ENCODE peak calls at places on chromosomes 12 and 14, in ten cellular contexts. G is heart left ventricle, Y is pancreas, S is IMR-90, X is heart right ventricle, L is tibial artery, K is cardiac muscle cell, F is GM23338, U is left ventricle myocardium inferior, Q is tibial nerve. W is an unnamed sample.
A peak's percentile ranks its signal among the peaks of the same experiment; 100 is the strongest.

GRCh38 chr14:80388980-80389711 is 177.8 kb upstream of the DIO2 start:
- DNase-seq in Q (no peak), S (peak; percentile 92), L (no peak), X (no peak), U (no peak), G (no peak), Y (no peak), K (peak; percentile 89), F (no peak), W (no peak)

GRCh38 chr14:102819176-102819628 is 42.0 kb downstream of the TRAF3 start:
- DNase-seq in K (no peak), U (no peak), G (no peak), Q (no peak), S (no peak), F (no peak), Y (no peak), X (no peak), L (no peak), W (no peak)

GRCh38 chr14:64501326-64502171 is 2.1 kb downstream of the ZBTB25 start:
- DNase-seq in Q (peak; percentile 24), F (no peak), G (peak; percentile 47), K (peak; percentile 88), S (peak; percentile 38), L (peak; percentile 89), X (peak; percentile 38), U (peak; percentile 66), Y (peak; percentile 25), W (peak; percentile 53)

GRCh38 chr12:53451661-53452158 is at the start of gene PCBP2:
- DNase-seq in U (peak; percentile 98), X (peak; percentile 97), Y (peak; percentile 99), K (peak; percentile 100), S (peak; percentile 100), G (peak; percentile 99), L (peak; percentile 99), Q (peak; percentile 94), F (peak; percentile 99), W (peak; percentile 98)

GRCh38 chr14:74979029-74979428 is 23.6 kb upstream of the PGF start:
- DNase-seq in U (no peak), X (no peak), G (no peak), Y (no peak), L (no peak), Q (no peak), F (no peak), K (no peak), S (no peak), W (no peak)

GRCh38 chr14:101402936-101403660 is 158.2 kb upstream of the DIO3 start:
- DNase-seq in U (no peak), L (no peak), F (no peak), G (no peak), Y (no peak), X (no peak), K (peak; percentile 73), S (no peak), Q (no peak), W (no peak)

GRCh38 chr14:77124345-77125274 is 17.0 kb downstream of the ZDHHC22 start:
- DNase-seq in K (peak; percentile 49), X (peak; percentile 63), F (peak; percentile 62), G (peak; percentile 36), S (peak; percentile 16), L (no peak), Q (peak; percentile 38), Y (peak; percentile 36), U (peak; percentile 46), W (peak; percentile 68)

GRCh38 chr14:58808828-58809227 is 171.1 kb downstream of the DACT1 start:
- DNase-seq in K (peak; percentile 47), Q (no peak), L (no peak), U (no peak), S (peak; percentile 43), Y (no peak), G (no peak), X (no peak), F (no peak), W (no peak)

GRCh38 chr12:91057771-91058170 is at the start of gene KERA:
- DNase-seq in K (no peak), F (no peak), G (no peak), X (no peak), Q (no peak), S (no peak), U (no peak), L (no peak), Y (no peak), W (no peak)

GRCh38 chr12:91055976-91056375 is 1.8 kb downstream of the KERA start:
- DNase-seq in Y (no peak), U (no peak), Q (no peak), L (no peak), G (no peak), K (no peak), X (no peak), S (no peak), F (no peak), W (no peak)

GRCh38 chr12:91057349-91057748 is 475 bp downstream of the KERA start:
- DNase-seq in K (peak; percentile 5), F (no peak), S (no peak), L (no peak), Q (no peak), U (no peak), Y (no peak), X (no peak), G (no peak), W (no peak)

GRCh38 chr12:91053951-91054715 is 3.7 kb downstream of the KERA start:
- DNase-seq in Y (no peak), Q (no peak), L (no peak), X (no peak), S (peak; percentile 72), K (peak; percentile 96), F (no peak), U (no peak), G (peak; percentile 24), W (no peak)

GRCh38 chr12:91052021-91052420 is 5.8 kb downstream of the KERA start:
- DNase-seq in L (no peak), Y (no peak), G (no peak), X (no peak), Q (no peak), S (no peak), F (no peak), K (no peak), U (no peak), W (no peak)
- H3K27me3 ChIP-seq in L (no peaks in the 10 kb centered on the region), Y (no peaks in the 10 kb centered on the region), G (no peaks in the 10 kb centered on the region), X (no peaks in the 10 kb centered on the region), Q (no peaks in the 10 kb centered on the region), S (no peaks in the 10 kb centered on the region), F (no peaks in the 10 kb centered on the region), K (no peaks in the 10 kb centered on the region), U (no peaks in the 10 kb centered on the region), W (no peaks in the 10 kb centered on the region)

GRCh38 chr14:37198273-37198598 is 499 bp downstream of the MIPOL1 start:
- DNase-seq in X (no peak), G (no peak), Q (no peak), U (no peak), K (no peak), L (no peak), Y (no peak), S (no peak), F (no peak), W (no peak)

GRCh38 chr14:37201724-37202123 is 4.0 kb downstream of the MIPOL1 start:
- DNase-seq in F (no peak), S (no peak), L (no peak), K (no peak), Y (no peak), X (no peak), U (no peak), Q (no peak), G (no peak), W (no peak)

GRCh38 chr14:37197421-37198272 is at the start of gene MIPOL1:
- DNase-seq in Q (peak; percentile 61), L (peak; percentile 92), F (peak; percentile 78), G (peak; percentile 83), S (peak; percentile 90), U (peak; percentile 86), X (peak; percentile 88), Y (peak; percentile 86), K (peak; percentile 95), W (peak; percentile 88)

GRCh38 chr14:37196604-37197420 is 925 bp upstream of the MIPOL1 start:
- DNase-seq in G (no peak), Y (no peak), L (no peak), Q (no peak), X (no peak), U (no peak), K (no peak), F (no peak), S (no peak), W (no peak)

GRCh38 chr14:37198907-37199306 is 1.2 kb downstream of the MIPOL1 start:
- DNase-seq in L (no peak), G (no peak), K (no peak), S (no peak), X (no peak), U (no peak), F (no peak), Y (no peak), Q (no peak), W (no peak)
- H3K4me3 ChIP-seq in L (no peak overlapping the region), G (no peak overlapping the region), K (peak overlapping the region; percentile 43), S (no peak overlapping the region), X (no peak overlapping the region), U (peak overlapping the region; percentile 68), F (peak overlapping the region; percentile 95), Y (peak overlapping the region; percentile 61), Q (no peak overlapping the region), W (no peak overlapping the region)

DNA sequence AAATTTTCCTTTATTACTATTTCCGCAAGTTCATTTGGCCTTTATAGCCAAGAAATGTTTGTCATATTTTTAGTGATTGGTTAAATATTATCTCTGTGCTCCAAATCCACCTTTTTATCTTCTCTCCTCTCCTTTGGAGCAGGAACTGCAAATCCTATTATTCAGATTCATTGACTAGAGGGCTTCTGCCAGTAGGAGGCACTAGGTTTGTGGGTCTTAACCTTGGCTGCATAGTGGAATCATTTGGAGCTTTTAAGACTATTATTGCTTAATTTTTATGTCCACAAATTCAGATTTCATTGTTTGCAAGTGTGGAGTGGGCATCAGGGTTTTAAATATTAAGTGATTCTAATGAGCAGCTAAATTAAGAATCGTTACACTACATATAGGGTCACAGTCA is 75.3 kb upstream of the SYT10 start:
- DNase-seq in Q (no peak), U (no peak), L (no peak), K (no peak), S (no peak), F (peak; percentile 60), G (no peak), X (no peak), Y (no peak), W (no peak)
- TF ChIP-seq CTCF in Q (no peak), U (no peak), L (no peak), K (no peak), S (no peak), F (peak; percentile 87), G (no peak), X (no peak), Y (no peak), W (no peak)

GRCh38 chr12:93256258-93256969 is 121.3 kb upstream of the NUDT4 start:
- DNase-seq in F (no peak), Q (no peak), U (no peak), G (no peak), S (no peak), Y (no peak), X (no peak), L (no peak), K (peak; percentile 62), W (no peak)

DNA sequence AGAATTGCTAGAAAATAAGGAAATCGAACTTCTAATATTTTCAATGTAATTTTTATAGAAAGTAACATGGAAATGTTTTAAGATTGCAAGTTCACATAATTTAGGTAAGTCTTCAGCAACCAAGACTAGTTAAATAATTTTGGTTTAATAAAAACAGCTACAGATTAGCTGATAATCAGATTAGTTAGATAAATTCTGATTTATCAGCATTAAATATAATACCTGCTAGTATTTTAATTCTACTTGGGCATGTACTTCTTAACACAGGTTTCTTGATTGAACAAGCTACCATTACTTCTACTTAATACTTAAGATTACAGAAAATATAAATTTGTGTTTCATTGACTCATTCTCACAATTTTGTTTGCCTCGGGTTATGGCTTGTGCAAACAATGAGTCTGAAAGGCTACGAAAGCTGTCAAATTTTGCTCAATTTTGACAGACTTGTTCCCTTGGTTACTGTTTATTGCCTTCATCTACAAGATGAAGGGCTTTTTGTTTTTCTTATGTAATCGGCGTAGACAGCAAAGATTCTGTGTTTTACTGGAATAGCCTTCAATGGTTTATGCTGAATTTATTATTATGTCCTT is 116.1 kb upstream of the NUDT4 start:
- DNase-seq in X (no peak), S (no peak), Y (no peak), K (no peak), G (no peak), L (no peak), Q (no peak), F (no peak), U (no peak), W (no peak)
- H3K27me3 ChIP-seq in X (no peaks in the 10 kb centered on the region), S (no peaks in the 10 kb centered on the region), Y (no peaks in the 10 kb centered on the region), K (no peaks in the 10 kb centered on the region), G (no peaks in the 10 kb centered on the region), L (no peaks in the 10 kb centered on the region), Q (no peaks in the 10 kb centered on the region), F (no peaks in the 10 kb centered on the region), U (no peaks in the 10 kb centered on the region), W (no peaks in the 10 kb centered on the region)